ENCODE peak calls at places on chromosome 6, in four cellular contexts. One of them, this sample, is unnamed.

GRCh38 chr6:54861846-54862616 is 15.5 kb downstream of the FAM83B start:
- DNase-seq in brain microvascular endothelial cell: no peak
- DNase-seq in lung: no peak
- DNase-seq in H9: no peak
- DNase-seq in this sample: no peak

GRCh38 chr6:125808060-125808459 is 17.3 kb downstream of the NCOA7 start:
- DNase-seq in brain microvascular endothelial cell: peak
- DNase-seq in lung: no peak
- DNase-seq in H9: no peak
- DNase-seq in this sample: no peak

GRCh38 chr6:157151989-157152388 is 171.3 kb downstream of the TMEM242 start:
- DNase-seq in brain microvascular endothelial cell: peak
- DNase-seq in lung: no peak
- DNase-seq in H9: no peak
- DNase-seq in this sample: no peak

GRCh38 chr6:34284563-34285545 is 36.0 kb upstream of the SMIM29 start:
- DNase-seq in brain microvascular endothelial cell: peak
- DNase-seq in lung: peak
- DNase-seq in H9: no peak
- DNase-seq in this sample: no peak

GRCh38 chr6:169589699-169590257 is 112.1 kb downstream of the WDR27 start:
- DNase-seq in brain microvascular endothelial cell: no peak
- DNase-seq in lung: no peak
- DNase-seq in H9: no peak
- DNase-seq in this sample: no peak

GRCh38 chr6:79570129-79570801 is 33.0 kb upstream of the LCA5 start:
- DNase-seq in brain microvascular endothelial cell: peak
- DNase-seq in lung: peak
- DNase-seq in H9: peak
- DNase-seq in this sample: peak

GRCh38 chr6:156617376-156617775 is 159.8 kb upstream of the ARID1B start:
- DNase-seq in brain microvascular endothelial cell: peak
- DNase-seq in lung: peak
- DNase-seq in H9: no peak
- DNase-seq in this sample: peak

GRCh38 chr6:72649032-72649984 is 27.4 kb downstream of the KCNQ5 start:
- DNase-seq in brain microvascular endothelial cell: peak
- DNase-seq in lung: no peak
- DNase-seq in H9: no peak
- DNase-seq in this sample: peak

GRCh38 chr6:154805288-154805911 is 72.2 kb downstream of the SCAF8 start:
- DNase-seq in brain microvascular endothelial cell: peak
- DNase-seq in lung: no peak
- DNase-seq in H9: no peak
- DNase-seq in this sample: peak

GRCh38 chr6:42278131-42278853 is 60.6 kb upstream of the MRPS10 start:
- DNase-seq in brain microvascular endothelial cell: no peak
- DNase-seq in lung: no peak
- DNase-seq in H9: no peak
- DNase-seq in this sample: no peak

GRCh38 chr6:132404736-132405135 is 3.5 kb upstream of the MOXD1 start:
- DNase-seq in brain microvascular endothelial cell: peak
- DNase-seq in lung: no peak
- DNase-seq in H9: no peak
- DNase-seq in this sample: no peak

GRCh38 chr6:157229733-157230132 is 93.6 kb downstream of the TMEM242 start:
- DNase-seq in brain microvascular endothelial cell: no peak
- DNase-seq in lung: no peak
- DNase-seq in H9: no peak
- DNase-seq in this sample: no peak

GRCh38 chr6:157461000-157461915 is 80.3 kb downstream of the ZDHHC14 start:
- DNase-seq in brain microvascular endothelial cell: peak
- DNase-seq in lung: no peak
- DNase-seq in H9: peak
- DNase-seq in this sample: no peak

GRCh38 chr6:35042041-35042440 is 99.1 kb downstream of the TCP11 start:
- DNase-seq in brain microvascular endothelial cell: no peak
- DNase-seq in lung: no peak
- DNase-seq in H9: no peak
- DNase-seq in this sample: no peak

GRCh38 chr6:37029249-37029959 is 23.9 kb downstream of the FGD2 start:
- DNase-seq in brain microvascular endothelial cell: peak
- DNase-seq in lung: peak
- DNase-seq in H9: peak
- DNase-seq in this sample: no peak

GRCh38 chr6:106381871-106382270 is 21.4 kb downstream of the CRYBG1 start:
- DNase-seq in brain microvascular endothelial cell: no peak
- DNase-seq in lung: no peak
- DNase-seq in H9: no peak
- DNase-seq in this sample: peak

GRCh38 chr6:34760108-34760507 is 2.8 kb downstream of the SNRPC start:
- DNase-seq in brain microvascular endothelial cell: no peak
- DNase-seq in lung: no peak
- DNase-seq in H9: no peak
- DNase-seq in this sample: no peak

GRCh38 chr6:43927525-43928210 is 157.7 kb downstream of the VEGFA start:
- DNase-seq in brain microvascular endothelial cell: no peak
- DNase-seq in lung: no peak
- DNase-seq in H9: no peak
- DNase-seq in this sample: peak

GRCh38 chr6:149210376-149210775 is 107.1 kb upstream of the TAB2 start:
- DNase-seq in brain microvascular endothelial cell: peak
- DNase-seq in lung: no peak
- DNase-seq in H9: no peak
- DNase-seq in this sample: no peak

DNA sequence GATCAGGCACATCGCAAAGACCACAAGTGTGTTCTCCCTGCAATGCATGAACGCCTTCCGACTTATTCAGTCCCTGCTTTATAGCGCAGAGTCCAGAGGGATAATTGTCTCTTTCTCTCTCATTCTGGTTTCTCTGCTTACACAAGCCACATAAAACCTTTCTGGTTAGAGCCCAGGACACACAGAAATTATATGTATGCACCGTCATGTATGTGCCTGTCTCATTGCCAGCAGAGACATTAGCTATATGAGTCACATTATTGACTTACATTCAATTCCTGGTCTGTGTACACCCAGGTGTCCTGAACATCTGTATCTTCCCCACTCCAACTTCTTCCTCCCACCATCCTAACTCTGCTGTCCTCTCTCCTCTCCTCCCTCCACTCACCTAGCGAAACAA is 44.0 kb downstream of the LRFN2 start:
- DNase-seq in brain microvascular endothelial cell: no peak
- DNase-seq in lung: no peak
- DNase-seq in H9: no peak
- DNase-seq in this sample: no peak
- H3K27ac ChIP-seq in brain microvascular endothelial cell: no peak
- H3K27ac ChIP-seq in lung: no peak
- H3K27ac ChIP-seq in H9: no peak
- H3K27ac ChIP-seq in this sample: no peak

GRCh38 chr6:134740473-134741192 is 209.3 kb downstream of the ALDH8A1 start:
- DNase-seq in brain microvascular endothelial cell: peak
- DNase-seq in lung: no peak
- DNase-seq in H9: no peak
- DNase-seq in this sample: peak

GRCh38 chr6:134744301-134744700 is 205.6 kb downstream of the ALDH8A1 start:
- DNase-seq in brain microvascular endothelial cell: no peak
- DNase-seq in lung: no peak
- DNase-seq in H9: no peak
- DNase-seq in this sample: no peak

GRCh38 chr6:134739299-134740090 is 210.4 kb downstream of the ALDH8A1 start:
- DNase-seq in brain microvascular endothelial cell: no peak
- DNase-seq in lung: no peak
- DNase-seq in H9: no peak
- DNase-seq in this sample: peak

GRCh38 chr6:134738486-134738885 is 211.4 kb downstream of the ALDH8A1 start:
- DNase-seq in brain microvascular endothelial cell: no peak
- DNase-seq in lung: no peak
- DNase-seq in H9: no peak
- DNase-seq in this sample: no peak

GRCh38 chr6:134741193-134741521 is 208.7 kb downstream of the ALDH8A1 start:
- DNase-seq in brain microvascular endothelial cell: no peak
- DNase-seq in lung: no peak
- DNase-seq in H9: peak
- DNase-seq in this sample: no peak
- TF ChIP-seq CTCF in brain microvascular endothelial cell: peak
- TF ChIP-seq CTCF in lung: no peak
- TF ChIP-seq CTCF in H9: peak
- TF ChIP-seq CTCF in this sample: no peak

GRCh38 chr6:51268666-51269065 is 450.0 kb downstream of the TFAP2B start:
- DNase-seq in brain microvascular endothelial cell: no peak
- DNase-seq in lung: no peak
- DNase-seq in H9: no peak
- DNase-seq in this sample: no peak

GRCh38 chr6:51266569-51266968 is 447.9 kb downstream of the TFAP2B start:
- DNase-seq in brain microvascular endothelial cell: no peak
- DNase-seq in lung: no peak
- DNase-seq in H9: no peak
- DNase-seq in this sample: no peak

GRCh38 chr6:51260003-51260402 is 441.3 kb downstream of the TFAP2B start:
- DNase-seq in brain microvascular endothelial cell: no peak
- DNase-seq in lung: no peak
- DNase-seq in H9: peak
- DNase-seq in this sample: no peak

GRCh38 chr6:51265426-51265825 is 446.8 kb downstream of the TFAP2B start:
- DNase-seq in brain microvascular endothelial cell: no peak
- DNase-seq in lung: no peak
- DNase-seq in H9: no peak
- DNase-seq in this sample: no peak
- H3K27ac ChIP-seq in brain microvascular endothelial cell: no peak
- H3K27ac ChIP-seq in lung: no peak
- H3K27ac ChIP-seq in H9: no peak
- H3K27ac ChIP-seq in this sample: no peak

GRCh38 chr6:109456710-109457595 is 1.4 kb upstream of the MICAL1 start:
- DNase-seq in brain microvascular endothelial cell: no peak
- DNase-seq in lung: peak
- DNase-seq in H9: no peak
- DNase-seq in this sample: no peak

GRCh38 chr6:109456283-109456583 is 661 bp upstream of the MICAL1 start:
- DNase-seq in brain microvascular endothelial cell: no peak
- DNase-seq in lung: no peak
- DNase-seq in H9: no peak
- DNase-seq in this sample: no peak

GRCh38 chr6:109454483-109455160 is 950 bp downstream of the MICAL1 start:
- DNase-seq in brain microvascular endothelial cell: peak
- DNase-seq in lung: peak
- DNase-seq in H9: no peak
- DNase-seq in this sample: no peak

GRCh38 chr6:109455161-109455501 is 441 bp downstream of the MICAL1 start:
- DNase-seq in brain microvascular endothelial cell: no peak
- DNase-seq in lung: no peak
- DNase-seq in H9: no peak
- DNase-seq in this sample: no peak

GRCh38 chr6:109455502-109456282 is at the start of gene MICAL1:
- DNase-seq in brain microvascular endothelial cell: peak
- DNase-seq in lung: peak
- DNase-seq in H9: peak
- DNase-seq in this sample: peak
- TF ChIP-seq CTCF in brain microvascular endothelial cell: peak
- TF ChIP-seq CTCF in lung: no peak
- TF ChIP-seq CTCF in H9: peak
- TF ChIP-seq CTCF in this sample: no peak

DNA sequence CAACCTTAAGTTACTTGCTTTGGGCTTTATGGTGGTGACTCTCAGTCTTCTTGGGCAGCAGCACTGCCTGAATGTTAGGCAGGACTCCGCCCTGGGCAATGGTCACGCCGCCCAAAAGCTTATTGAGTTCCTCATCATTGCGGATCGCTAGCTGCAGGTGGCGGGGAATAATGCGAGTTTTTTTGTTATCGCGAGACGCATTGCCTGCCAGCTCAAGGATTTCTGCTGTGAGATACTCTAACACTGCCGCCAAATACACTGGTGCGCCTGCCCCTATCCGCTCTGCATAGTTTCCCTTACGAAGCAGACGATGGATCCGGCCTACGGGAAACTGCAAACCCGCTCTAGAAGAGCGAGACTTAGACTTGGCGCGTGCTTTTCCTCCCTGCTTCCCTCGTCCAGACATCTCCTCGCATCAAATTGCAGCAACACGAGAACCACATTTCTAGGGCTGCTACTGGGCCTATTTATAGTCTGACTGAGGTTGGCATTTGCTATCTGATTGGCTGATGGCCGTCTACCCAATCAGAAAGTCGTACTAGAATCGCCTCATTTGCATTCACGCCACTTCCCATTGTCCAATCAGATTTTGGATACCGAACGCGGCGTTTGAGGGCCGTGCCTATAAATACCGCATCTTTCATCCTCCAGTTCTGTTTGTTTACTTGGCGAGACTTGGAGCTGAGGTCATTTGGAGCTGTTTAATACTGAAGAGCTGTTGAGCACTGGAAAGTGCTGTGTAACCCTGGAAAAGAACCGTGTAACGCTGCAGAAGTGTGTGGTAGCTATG is 28.2 kb upstream of the SLC17A4 start:
- DNase-seq in brain microvascular endothelial cell: no peak
- DNase-seq in lung: no peak
- DNase-seq in H9: no peak
- DNase-seq in this sample: no peak
- H3K27ac ChIP-seq in brain microvascular endothelial cell: no peak
- H3K27ac ChIP-seq in lung: no peak
- H3K27ac ChIP-seq in H9: no peak
- H3K27ac ChIP-seq in this sample: no peak

GRCh38 chr6:28433119-28433518 is 10.2 kb downstream of the ZSCAN23 start:
- DNase-seq in brain microvascular endothelial cell: no peak
- DNase-seq in lung: no peak
- DNase-seq in H9: no peak
- DNase-seq in this sample: no peak
- TF ChIP-seq CTCF in brain microvascular endothelial cell: no peak
- TF ChIP-seq CTCF in lung: no peak
- TF ChIP-seq CTCF in H9: no peak
- TF ChIP-seq CTCF in this sample: no peak

GRCh38 chr6:84411060-84411629 is 183.7 kb upstream of the CEP162 start:
- DNase-seq in brain microvascular endothelial cell: peak
- DNase-seq in lung: no peak
- DNase-seq in H9: no peak
- DNase-seq in this sample: peak
- H3K27ac ChIP-seq in brain microvascular endothelial cell: no peak
- H3K27ac ChIP-seq in lung: no peak
- H3K27ac ChIP-seq in H9: no peak
- H3K27ac ChIP-seq in this sample: no peak

This sample was measured in RWPE1.